ENCODE peak calls at places on chromosomes 13 and 19, in five cellular contexts. One of them, this sample, is unnamed.

GRCh38 chr19:4103073-4103418 is 20.9 kb downstream of the MAP2K2 start:
- DNase-seq in stimulated activated naive CD8-positive, alpha-beta T cell treated with anti-CD3 and anti-CD28 coated beads, Interleukin-15, Interleukin-2, amounts not matched to agents 100 U/mL and 50 U/mL, for 24 hours: peak; percentile 71
- DNase-seq in substantia nigra: no peak
- DNase-seq in BJ: no peak
- DNase-seq in stimulated activated CD4-positive, alpha-beta T cell treated with anti-CD3 and anti-CD28 coated beads, TNF-alpha, amount 100 ng/mL, for 4 hours: no peak
- DNase-seq in this sample: no peak

GRCh38 chr19:916645-917322 is 349 bp upstream of the KISS1R start:
- DNase-seq in stimulated activated CD4-positive, alpha-beta T cell treated with anti-CD3 and anti-CD28 coated beads, TNF-alpha, amount 100 ng/mL, for 4 hours: no peak
- DNase-seq in BJ: no peak
- DNase-seq in stimulated activated naive CD8-positive, alpha-beta T cell treated with anti-CD3 and anti-CD28 coated beads, Interleukin-15, Interleukin-2, amounts not matched to agents 100 U/mL and 50 U/mL, for 24 hours: peak; percentile 59
- DNase-seq in substantia nigra: no peak
- DNase-seq in this sample: no peak

GRCh38 chr19:49106648-49107135 is 7.5 kb upstream of the LIN7B start:
- DNase-seq in stimulated activated CD4-positive, alpha-beta T cell treated with anti-CD3 and anti-CD28 coated beads, TNF-alpha, amount 100 ng/mL, for 4 hours: peak; percentile 44
- DNase-seq in substantia nigra: no peak
- DNase-seq in BJ: no peak
- DNase-seq in stimulated activated naive CD8-positive, alpha-beta T cell treated with anti-CD3 and anti-CD28 coated beads, Interleukin-15, Interleukin-2, amounts not matched to agents 100 U/mL and 50 U/mL, for 24 hours: peak; percentile 78
- DNase-seq in this sample: peak; percentile 73

GRCh38 chr19:413756-414420 is 4.9 kb upstream of the C2CD4C start:
- DNase-seq in stimulated activated naive CD8-positive, alpha-beta T cell treated with anti-CD3 and anti-CD28 coated beads, Interleukin-15, Interleukin-2, amounts not matched to agents 100 U/mL and 50 U/mL, for 24 hours: no peak
- DNase-seq in substantia nigra: no peak
- DNase-seq in stimulated activated CD4-positive, alpha-beta T cell treated with anti-CD3 and anti-CD28 coated beads, TNF-alpha, amount 100 ng/mL, for 4 hours: no peak
- DNase-seq in BJ: no peak
- DNase-seq in this sample: no peak

GRCh38 chr19:6906559-6906958 is 19.2 kb downstream of the ADGRE1 start:
- DNase-seq in substantia nigra: no peak
- DNase-seq in BJ: no peak
- DNase-seq in stimulated activated CD4-positive, alpha-beta T cell treated with anti-CD3 and anti-CD28 coated beads, TNF-alpha, amount 100 ng/mL, for 4 hours: no peak
- DNase-seq in stimulated activated naive CD8-positive, alpha-beta T cell treated with anti-CD3 and anti-CD28 coated beads, Interleukin-15, Interleukin-2, amounts not matched to agents 100 U/mL and 50 U/mL, for 24 hours: no peak
- DNase-seq in this sample: no peak

GRCh38 chr13:27257648-27258253 is 6.4 kb downstream of the RPL21 start:
- DNase-seq in stimulated activated naive CD8-positive, alpha-beta T cell treated with anti-CD3 and anti-CD28 coated beads, Interleukin-15, Interleukin-2, amounts not matched to agents 100 U/mL and 50 U/mL, for 24 hours: no peak
- DNase-seq in substantia nigra: no peak
- DNase-seq in stimulated activated CD4-positive, alpha-beta T cell treated with anti-CD3 and anti-CD28 coated beads, TNF-alpha, amount 100 ng/mL, for 4 hours: no peak
- DNase-seq in BJ: no peak
- DNase-seq in this sample: no peak

GRCh38 chr13:31538067-31539042 is 201.0 kb upstream of the RXFP2 start:
- DNase-seq in stimulated activated naive CD8-positive, alpha-beta T cell treated with anti-CD3 and anti-CD28 coated beads, Interleukin-15, Interleukin-2, amounts not matched to agents 100 U/mL and 50 U/mL, for 24 hours: no peak
- DNase-seq in stimulated activated CD4-positive, alpha-beta T cell treated with anti-CD3 and anti-CD28 coated beads, TNF-alpha, amount 100 ng/mL, for 4 hours: no peak
- DNase-seq in BJ: no peak
- DNase-seq in substantia nigra: no peak
- DNase-seq in this sample: peak; percentile 41

GRCh38 chr13:50636007-50636704 is 207.3 kb downstream of the DLEU7 start:
- DNase-seq in stimulated activated CD4-positive, alpha-beta T cell treated with anti-CD3 and anti-CD28 coated beads, TNF-alpha, amount 100 ng/mL, for 4 hours: no peak
- DNase-seq in BJ: no peak
- DNase-seq in substantia nigra: no peak
- DNase-seq in stimulated activated naive CD8-positive, alpha-beta T cell treated with anti-CD3 and anti-CD28 coated beads, Interleukin-15, Interleukin-2, amounts not matched to agents 100 U/mL and 50 U/mL, for 24 hours: no peak
- DNase-seq in this sample: no peak

GRCh38 chr19:1512671-1513491 is at the start of gene ADAMTSL5:
- DNase-seq in stimulated activated CD4-positive, alpha-beta T cell treated with anti-CD3 and anti-CD28 coated beads, TNF-alpha, amount 100 ng/mL, for 4 hours: peak; percentile 52
- DNase-seq in substantia nigra: no peak
- DNase-seq in stimulated activated naive CD8-positive, alpha-beta T cell treated with anti-CD3 and anti-CD28 coated beads, Interleukin-15, Interleukin-2, amounts not matched to agents 100 U/mL and 50 U/mL, for 24 hours: peak; percentile 85
- DNase-seq in BJ: no peak
- DNase-seq in this sample: no peak

GRCh38 chr13:50409186-50409585 is 393.9 kb downstream of the KCNRG start:
- DNase-seq in stimulated activated naive CD8-positive, alpha-beta T cell treated with anti-CD3 and anti-CD28 coated beads, Interleukin-15, Interleukin-2, amounts not matched to agents 100 U/mL and 50 U/mL, for 24 hours: no peak
- DNase-seq in substantia nigra: no peak
- DNase-seq in BJ: no peak
- DNase-seq in stimulated activated CD4-positive, alpha-beta T cell treated with anti-CD3 and anti-CD28 coated beads, TNF-alpha, amount 100 ng/mL, for 4 hours: no peak
- DNase-seq in this sample: no peak

GRCh38 chr19:42295831-42296525 is 6.0 kb upstream of the PRR19 start:
- DNase-seq in substantia nigra: peak; percentile 57
- DNase-seq in stimulated activated CD4-positive, alpha-beta T cell treated with anti-CD3 and anti-CD28 coated beads, TNF-alpha, amount 100 ng/mL, for 4 hours: peak; percentile 87
- DNase-seq in stimulated activated naive CD8-positive, alpha-beta T cell treated with anti-CD3 and anti-CD28 coated beads, Interleukin-15, Interleukin-2, amounts not matched to agents 100 U/mL and 50 U/mL, for 24 hours: peak; percentile 94
- DNase-seq in BJ: no peak
- DNase-seq in this sample: peak; percentile 86

GRCh38 chr19:18229474-18229873 is 3.2 kb upstream of the PDE4C start:
- DNase-seq in stimulated activated CD4-positive, alpha-beta T cell treated with anti-CD3 and anti-CD28 coated beads, TNF-alpha, amount 100 ng/mL, for 4 hours: no peak
- DNase-seq in stimulated activated naive CD8-positive, alpha-beta T cell treated with anti-CD3 and anti-CD28 coated beads, Interleukin-15, Interleukin-2, amounts not matched to agents 100 U/mL and 50 U/mL, for 24 hours: no peak
- DNase-seq in BJ: no peak
- DNase-seq in substantia nigra: no peak
- DNase-seq in this sample: no peak

GRCh38 chr19:38736036-38736412 is 8.2 kb downstream of the CAPN12 start:
- DNase-seq in BJ: no peak
- DNase-seq in stimulated activated CD4-positive, alpha-beta T cell treated with anti-CD3 and anti-CD28 coated beads, TNF-alpha, amount 100 ng/mL, for 4 hours: peak; percentile 35
- DNase-seq in stimulated activated naive CD8-positive, alpha-beta T cell treated with anti-CD3 and anti-CD28 coated beads, Interleukin-15, Interleukin-2, amounts not matched to agents 100 U/mL and 50 U/mL, for 24 hours: peak; percentile 68
- DNase-seq in substantia nigra: no peak
- DNase-seq in this sample: peak; percentile 74

GRCh38 chr13:36883829-36884228 is 36.2 kb downstream of the SMAD9 start:
- DNase-seq in stimulated activated naive CD8-positive, alpha-beta T cell treated with anti-CD3 and anti-CD28 coated beads, Interleukin-15, Interleukin-2, amounts not matched to agents 100 U/mL and 50 U/mL, for 24 hours: no peak
- DNase-seq in stimulated activated CD4-positive, alpha-beta T cell treated with anti-CD3 and anti-CD28 coated beads, TNF-alpha, amount 100 ng/mL, for 4 hours: no peak
- DNase-seq in BJ: no peak
- DNase-seq in substantia nigra: no peak
- DNase-seq in this sample: peak; percentile 59

GRCh38 chr19:50703915-50704548 is 15.6 kb downstream of the SHANK1 start:
- DNase-seq in BJ: no peak
- DNase-seq in stimulated activated naive CD8-positive, alpha-beta T cell treated with anti-CD3 and anti-CD28 coated beads, Interleukin-15, Interleukin-2, amounts not matched to agents 100 U/mL and 50 U/mL, for 24 hours: no peak
- DNase-seq in stimulated activated CD4-positive, alpha-beta T cell treated with anti-CD3 and anti-CD28 coated beads, TNF-alpha, amount 100 ng/mL, for 4 hours: no peak
- DNase-seq in substantia nigra: no peak
- DNase-seq in this sample: peak; percentile 66

GRCh38 chr13:39536274-39536673 is 66.7 kb downstream of the LHFPL6 start:
- DNase-seq in stimulated activated CD4-positive, alpha-beta T cell treated with anti-CD3 and anti-CD28 coated beads, TNF-alpha, amount 100 ng/mL, for 4 hours: no peak
- DNase-seq in BJ: no peak
- DNase-seq in stimulated activated naive CD8-positive, alpha-beta T cell treated with anti-CD3 and anti-CD28 coated beads, Interleukin-15, Interleukin-2, amounts not matched to agents 100 U/mL and 50 U/mL, for 24 hours: no peak
- DNase-seq in substantia nigra: no peak
- DNase-seq in this sample: no peak

GRCh38 chr19:18049390-18049789 is 37.3 kb downstream of the IL12RB1 start:
- DNase-seq in substantia nigra: peak; percentile 23
- DNase-seq in stimulated activated CD4-positive, alpha-beta T cell treated with anti-CD3 and anti-CD28 coated beads, TNF-alpha, amount 100 ng/mL, for 4 hours: no peak
- DNase-seq in BJ: no peak
- DNase-seq in stimulated activated naive CD8-positive, alpha-beta T cell treated with anti-CD3 and anti-CD28 coated beads, Interleukin-15, Interleukin-2, amounts not matched to agents 100 U/mL and 50 U/mL, for 24 hours: no peak
- DNase-seq in this sample: no peak

GRCh38 chr13:74675185-74675584 is 541.0 kb upstream of the KLF12 start:
- DNase-seq in BJ: no peak
- DNase-seq in stimulated activated naive CD8-positive, alpha-beta T cell treated with anti-CD3 and anti-CD28 coated beads, Interleukin-15, Interleukin-2, amounts not matched to agents 100 U/mL and 50 U/mL, for 24 hours: no peak
- DNase-seq in stimulated activated CD4-positive, alpha-beta T cell treated with anti-CD3 and anti-CD28 coated beads, TNF-alpha, amount 100 ng/mL, for 4 hours: no peak
- DNase-seq in substantia nigra: no peak
- DNase-seq in this sample: no peak

GRCh38 chr13:113936166-113936565 is 37.7 kb downstream of the C13orf46 start:
- DNase-seq in substantia nigra: no peak
- DNase-seq in stimulated activated CD4-positive, alpha-beta T cell treated with anti-CD3 and anti-CD28 coated beads, TNF-alpha, amount 100 ng/mL, for 4 hours: no peak
- DNase-seq in BJ: no peak
- DNase-seq in stimulated activated naive CD8-positive, alpha-beta T cell treated with anti-CD3 and anti-CD28 coated beads, Interleukin-15, Interleukin-2, amounts not matched to agents 100 U/mL and 50 U/mL, for 24 hours: no peak
- DNase-seq in this sample: no peak

GRCh38 chr13:66577358-66577757 is 652.8 kb downstream of the PCDH9 start:
- DNase-seq in stimulated activated CD4-positive, alpha-beta T cell treated with anti-CD3 and anti-CD28 coated beads, TNF-alpha, amount 100 ng/mL, for 4 hours: no peak
- DNase-seq in BJ: no peak
- DNase-seq in stimulated activated naive CD8-positive, alpha-beta T cell treated with anti-CD3 and anti-CD28 coated beads, Interleukin-15, Interleukin-2, amounts not matched to agents 100 U/mL and 50 U/mL, for 24 hours: no peak
- DNase-seq in substantia nigra: no peak
- DNase-seq in this sample: no peak

GRCh38 chr13:99658266-99658991 is 157.2 kb downstream of the TM9SF2 start:
- DNase-seq in stimulated activated CD4-positive, alpha-beta T cell treated with anti-CD3 and anti-CD28 coated beads, TNF-alpha, amount 100 ng/mL, for 4 hours: peak; percentile 18
- DNase-seq in BJ: no peak
- DNase-seq in stimulated activated naive CD8-positive, alpha-beta T cell treated with anti-CD3 and anti-CD28 coated beads, Interleukin-15, Interleukin-2, amounts not matched to agents 100 U/mL and 50 U/mL, for 24 hours: peak; percentile 56
- DNase-seq in substantia nigra: peak; percentile 11
- DNase-seq in this sample: no peak

GRCh38 chr13:42594577-42595571 is 20.9 kb downstream of the TNFSF11 start:
- DNase-seq in substantia nigra: no peak
- DNase-seq in stimulated activated CD4-positive, alpha-beta T cell treated with anti-CD3 and anti-CD28 coated beads, TNF-alpha, amount 100 ng/mL, for 4 hours: no peak
- DNase-seq in stimulated activated naive CD8-positive, alpha-beta T cell treated with anti-CD3 and anti-CD28 coated beads, Interleukin-15, Interleukin-2, amounts not matched to agents 100 U/mL and 50 U/mL, for 24 hours: peak; percentile 50
- DNase-seq in BJ: peak; percentile 13
- DNase-seq in this sample: peak; percentile 69

GRCh38 chr13:51781246-51782022 is 22.5 kb downstream of the DHRS12 start:
- DNase-seq in stimulated activated naive CD8-positive, alpha-beta T cell treated with anti-CD3 and anti-CD28 coated beads, Interleukin-15, Interleukin-2, amounts not matched to agents 100 U/mL and 50 U/mL, for 24 hours: peak; percentile 20
- DNase-seq in stimulated activated CD4-positive, alpha-beta T cell treated with anti-CD3 and anti-CD28 coated beads, TNF-alpha, amount 100 ng/mL, for 4 hours: no peak
- DNase-seq in substantia nigra: no peak
- DNase-seq in BJ: no peak
- DNase-seq in this sample: peak; percentile 75

GRCh38 chr13:74889321-74889720 is 592.6 kb downstream of the TBC1D4 start:
- DNase-seq in substantia nigra: no peak
- DNase-seq in BJ: no peak
- DNase-seq in stimulated activated CD4-positive, alpha-beta T cell treated with anti-CD3 and anti-CD28 coated beads, TNF-alpha, amount 100 ng/mL, for 4 hours: no peak
- DNase-seq in stimulated activated naive CD8-positive, alpha-beta T cell treated with anti-CD3 and anti-CD28 coated beads, Interleukin-15, Interleukin-2, amounts not matched to agents 100 U/mL and 50 U/mL, for 24 hours: no peak
- DNase-seq in this sample: no peak

GRCh38 chr13:113856716-113857065 is 7.2 kb downstream of the GAS6 start:
- DNase-seq in stimulated activated naive CD8-positive, alpha-beta T cell treated with anti-CD3 and anti-CD28 coated beads, Interleukin-15, Interleukin-2, amounts not matched to agents 100 U/mL and 50 U/mL, for 24 hours: no peak
- DNase-seq in stimulated activated CD4-positive, alpha-beta T cell treated with anti-CD3 and anti-CD28 coated beads, TNF-alpha, amount 100 ng/mL, for 4 hours: no peak
- DNase-seq in BJ: no peak
- DNase-seq in substantia nigra: no peak
- DNase-seq in this sample: peak; percentile 10

GRCh38 chr13:46810440-46810839 is 13.5 kb upstream of the ESD start:
- DNase-seq in substantia nigra: no peak
- DNase-seq in BJ: no peak
- DNase-seq in stimulated activated CD4-positive, alpha-beta T cell treated with anti-CD3 and anti-CD28 coated beads, TNF-alpha, amount 100 ng/mL, for 4 hours: no peak
- DNase-seq in stimulated activated naive CD8-positive, alpha-beta T cell treated with anti-CD3 and anti-CD28 coated beads, Interleukin-15, Interleukin-2, amounts not matched to agents 100 U/mL and 50 U/mL, for 24 hours: no peak
- DNase-seq in this sample: no peak

GRCh38 chr19:33302974-33303790 is 848 bp upstream of the CEBPA start:
- DNase-seq in stimulated activated naive CD8-positive, alpha-beta T cell treated with anti-CD3 and anti-CD28 coated beads, Interleukin-15, Interleukin-2, amounts not matched to agents 100 U/mL and 50 U/mL, for 24 hours: peak; percentile 34
- DNase-seq in stimulated activated CD4-positive, alpha-beta T cell treated with anti-CD3 and anti-CD28 coated beads, TNF-alpha, amount 100 ng/mL, for 4 hours: no peak
- DNase-seq in BJ: no peak
- DNase-seq in substantia nigra: no peak
- DNase-seq in this sample: peak; percentile 85

GRCh38 chr13:43428545-43429287 is 358.1 kb downstream of the ENOX1 start:
- DNase-seq in stimulated activated CD4-positive, alpha-beta T cell treated with anti-CD3 and anti-CD28 coated beads, TNF-alpha, amount 100 ng/mL, for 4 hours: no peak
- DNase-seq in BJ: no peak
- DNase-seq in substantia nigra: no peak
- DNase-seq in stimulated activated naive CD8-positive, alpha-beta T cell treated with anti-CD3 and anti-CD28 coated beads, Interleukin-15, Interleukin-2, amounts not matched to agents 100 U/mL and 50 U/mL, for 24 hours: no peak
- DNase-seq in this sample: no peak

GRCh38 chr19:4278926-4279529 is at the start of gene SHD:
- DNase-seq in stimulated activated CD4-positive, alpha-beta T cell treated with anti-CD3 and anti-CD28 coated beads, TNF-alpha, amount 100 ng/mL, for 4 hours: no peak
- DNase-seq in stimulated activated naive CD8-positive, alpha-beta T cell treated with anti-CD3 and anti-CD28 coated beads, Interleukin-15, Interleukin-2, amounts not matched to agents 100 U/mL and 50 U/mL, for 24 hours: no peak
- DNase-seq in substantia nigra: no peak
- DNase-seq in BJ: no peak
- DNase-seq in this sample: no peak

GRCh38 chr13:29465741-29466293 is 129.7 kb downstream of the SLC7A1 start:
- DNase-seq in stimulated activated CD4-positive, alpha-beta T cell treated with anti-CD3 and anti-CD28 coated beads, TNF-alpha, amount 100 ng/mL, for 4 hours: no peak
- DNase-seq in stimulated activated naive CD8-positive, alpha-beta T cell treated with anti-CD3 and anti-CD28 coated beads, Interleukin-15, Interleukin-2, amounts not matched to agents 100 U/mL and 50 U/mL, for 24 hours: no peak
- DNase-seq in substantia nigra: no peak
- DNase-seq in BJ: peak; percentile 19
- DNase-seq in this sample: no peak

GRCh38 chr13:42548731-42549554 is 25.0 kb upstream of the TNFSF11 start:
- DNase-seq in substantia nigra: no peak
- DNase-seq in BJ: no peak
- DNase-seq in stimulated activated naive CD8-positive, alpha-beta T cell treated with anti-CD3 and anti-CD28 coated beads, Interleukin-15, Interleukin-2, amounts not matched to agents 100 U/mL and 50 U/mL, for 24 hours: peak; percentile 27
- DNase-seq in stimulated activated CD4-positive, alpha-beta T cell treated with anti-CD3 and anti-CD28 coated beads, TNF-alpha, amount 100 ng/mL, for 4 hours: no peak
- DNase-seq in this sample: no peak

GRCh38 chr19:55256562-55257460 is 2.0 kb downstream of the PPP6R1 start:
- DNase-seq in BJ: no peak
- DNase-seq in stimulated activated CD4-positive, alpha-beta T cell treated with anti-CD3 and anti-CD28 coated beads, TNF-alpha, amount 100 ng/mL, for 4 hours: no peak
- DNase-seq in substantia nigra: no peak
- DNase-seq in stimulated activated naive CD8-positive, alpha-beta T cell treated with anti-CD3 and anti-CD28 coated beads, Interleukin-15, Interleukin-2, amounts not matched to agents 100 U/mL and 50 U/mL, for 24 hours: peak; percentile 31
- DNase-seq in this sample: no peak

GRCh38 chr13:42112864-42113263 is 64.4 kb downstream of the DGKH start:
- DNase-seq in stimulated activated CD4-positive, alpha-beta T cell treated with anti-CD3 and anti-CD28 coated beads, TNF-alpha, amount 100 ng/mL, for 4 hours: no peak
- DNase-seq in stimulated activated naive CD8-positive, alpha-beta T cell treated with anti-CD3 and anti-CD28 coated beads, Interleukin-15, Interleukin-2, amounts not matched to agents 100 U/mL and 50 U/mL, for 24 hours: no peak
- DNase-seq in substantia nigra: no peak
- DNase-seq in BJ: no peak
- DNase-seq in this sample: no peak

GRCh38 chr19:873084-874019 is 13.9 kb downstream of the CFD start:
- DNase-seq in BJ: no peak
- DNase-seq in stimulated activated naive CD8-positive, alpha-beta T cell treated with anti-CD3 and anti-CD28 coated beads, Interleukin-15, Interleukin-2, amounts not matched to agents 100 U/mL and 50 U/mL, for 24 hours: peak; percentile 76
- DNase-seq in stimulated activated CD4-positive, alpha-beta T cell treated with anti-CD3 and anti-CD28 coated beads, TNF-alpha, amount 100 ng/mL, for 4 hours: no peak
- DNase-seq in substantia nigra: no peak
- DNase-seq in this sample: peak; percentile 61

This sample was measured in D341Med.